ENCODE peak calls at places on chromosomes 4 and X, in four cellular contexts. N, Y, J and O are unnamed samples.

GRCh38 chrX:77962068-77962902 is 7.2 kb downstream of the PGAM4 start:
- DNase-seq in N (no peak), Y (no peak), J (no peak), O (no peak)

GRCh38 chr4:150209140-150209829 is 131.0 kb downstream of the DCLK2 start:
- DNase-seq in N (peak), Y (peak), J (peak), O (peak)

GRCh38 chr4:82842593-82842992 is 44.0 kb upstream of the SCD5 start:
- DNase-seq in N (no peak), Y (no peak), J (no peak), O (no peak)

GRCh38 chr4:38606587-38606905 is 57.5 kb upstream of the KLF3 start:
- DNase-seq in N (no peak), Y (no peak), J (no peak), O (no peak)

GRCh38 chr4:109548655-109549054 is 11.4 kb upstream of the MCUB start:
- DNase-seq in N (peak), Y (no peak), J (no peak), O (no peak)

GRCh38 chr4:139642364-139642763 is 23.3 kb upstream of the MGST2 start:
- DNase-seq in N (no peak), Y (no peak), J (no peak), O (no peak)

GRCh38 chrX:72394518-72395163 is 88.9 kb upstream of the CITED1 start:
- DNase-seq in N (no peak), Y (no peak), J (no peak), O (no peak)

GRCh38 chrX:115902995-115903394 is 267.5 kb upstream of the AGTR2 start:
- DNase-seq in N (no peak), Y (no peak), J (no peak), O (no peak)

GRCh38 chrX:55695227-55696018 is 22.1 kb upstream of the RRAGB start:
- DNase-seq in N (no peak), Y (no peak), J (no peak), O (no peak)

GRCh38 chrX:11210397-11210796 is 82.8 kb upstream of the AMELX start:
- DNase-seq in N (no peak), Y (no peak), J (no peak), O (no peak)

GRCh38 chr4:26459756-26460530 is 30.3 kb downstream of the CCKAR start:
- DNase-seq in N (no peak), Y (no peak), J (no peak), O (no peak)

DNA sequence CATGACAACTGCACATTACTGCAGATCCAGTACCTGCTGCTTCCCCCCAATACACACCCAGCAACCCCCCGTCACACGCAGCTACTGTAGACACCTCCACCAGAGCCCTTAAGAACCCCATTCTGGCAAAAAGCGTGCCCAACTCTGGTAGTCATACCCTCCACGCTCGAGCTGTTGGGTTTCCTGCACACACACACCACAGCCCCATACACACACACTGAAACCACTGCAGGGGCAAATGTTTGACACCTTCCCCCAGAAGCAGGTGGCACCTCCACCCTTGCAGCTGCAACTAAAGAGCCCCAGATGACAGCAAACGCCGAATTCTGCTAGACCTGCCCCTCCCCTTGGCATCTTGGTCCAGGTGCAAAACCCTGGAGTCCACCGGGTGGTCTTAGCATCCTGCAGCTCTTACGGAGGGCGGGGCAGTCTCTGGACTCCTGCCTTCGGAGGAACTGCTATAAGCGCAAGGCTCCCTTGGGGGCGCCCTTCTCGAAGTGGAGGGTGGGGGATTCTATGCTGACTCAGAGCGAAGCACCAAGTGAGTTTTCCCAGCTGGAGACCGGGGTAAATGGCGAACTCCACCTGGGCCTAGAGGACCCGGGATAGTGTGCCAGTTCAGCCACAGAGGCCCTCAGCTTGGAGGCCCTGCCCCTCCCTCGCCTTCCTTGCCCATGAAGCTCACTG is 1.5 kb downstream of the FRMPD3 start:
- DNase-seq in N (no peak), Y (no peak), J (peak), O (no peak)
- TF ChIP-seq CTCF in N (no peak), Y (no peak), J (peak), O (no peak)

DNA sequence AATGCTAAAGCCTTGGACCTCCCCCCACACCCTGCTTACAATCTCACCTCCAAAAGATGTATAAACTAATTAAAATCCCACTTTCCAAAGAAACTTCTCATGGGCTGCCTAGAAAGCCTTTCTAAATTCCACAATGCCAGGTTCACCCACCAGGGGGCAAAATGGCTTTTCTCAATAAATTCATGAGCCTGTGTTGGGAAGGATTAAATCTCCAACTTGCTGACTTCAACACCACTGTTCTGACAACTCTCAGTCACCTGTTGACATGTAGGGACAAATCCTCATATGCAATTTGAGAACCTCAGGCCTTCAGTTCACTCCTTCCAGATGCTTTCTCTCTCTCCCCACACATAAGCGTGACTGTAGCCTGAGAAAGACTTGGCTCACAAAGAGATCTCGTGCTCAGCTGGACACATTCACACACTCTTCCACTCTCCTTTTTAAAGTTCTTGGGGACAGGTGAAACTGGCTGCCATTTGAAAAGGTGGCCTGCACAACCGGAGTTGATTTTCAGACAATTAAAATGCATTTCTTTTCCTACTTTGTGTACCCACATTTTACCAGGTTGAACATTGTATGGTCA is 88.6 kb upstream of the PRPS2 start:
- DNase-seq in N (no peak), Y (no peak), J (peak), O (no peak)
- TF ChIP-seq CTCF in N (no peak), Y (peak), J (peak), O (no peak)

GRCh38 chr4:40682298-40683101 is 52.8 kb upstream of the RBM47 start:
- DNase-seq in N (no peak), Y (no peak), J (no peak), O (no peak)
- TF ChIP-seq CTCF in N (no peak), Y (no peak), J (no peak), O (no peak)

DNA sequence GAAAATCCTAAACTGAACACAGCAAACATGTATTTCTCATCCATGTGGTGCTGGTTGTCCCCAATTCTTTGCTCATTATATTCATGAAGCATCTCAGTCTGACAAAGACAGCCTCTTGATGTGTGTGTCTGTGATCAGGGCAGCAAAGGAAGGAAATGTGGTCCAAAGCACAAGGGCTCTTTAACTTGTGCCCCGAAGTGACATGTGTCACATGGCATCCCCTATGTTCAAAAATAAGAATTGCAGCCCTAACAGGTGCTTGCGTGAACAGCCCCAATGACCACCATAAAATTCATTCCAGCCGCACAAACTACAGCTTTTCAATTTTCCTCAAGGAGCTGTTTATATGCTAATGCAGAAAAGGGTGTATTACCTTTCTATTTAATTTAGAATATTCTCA is 231.8 kb upstream of the CTSO start:
- DNase-seq in N (no peak), Y (no peak), J (no peak), O (no peak)
- TF ChIP-seq CTCF in N (no peak), Y (no peak), J (no peak), O (no peak)

GRCh38 chr4:125243835-125244397 is 70.8 kb upstream of the FAT4 start:
- DNase-seq in N (no peak), Y (no peak), J (no peak), O (no peak)

DNA sequence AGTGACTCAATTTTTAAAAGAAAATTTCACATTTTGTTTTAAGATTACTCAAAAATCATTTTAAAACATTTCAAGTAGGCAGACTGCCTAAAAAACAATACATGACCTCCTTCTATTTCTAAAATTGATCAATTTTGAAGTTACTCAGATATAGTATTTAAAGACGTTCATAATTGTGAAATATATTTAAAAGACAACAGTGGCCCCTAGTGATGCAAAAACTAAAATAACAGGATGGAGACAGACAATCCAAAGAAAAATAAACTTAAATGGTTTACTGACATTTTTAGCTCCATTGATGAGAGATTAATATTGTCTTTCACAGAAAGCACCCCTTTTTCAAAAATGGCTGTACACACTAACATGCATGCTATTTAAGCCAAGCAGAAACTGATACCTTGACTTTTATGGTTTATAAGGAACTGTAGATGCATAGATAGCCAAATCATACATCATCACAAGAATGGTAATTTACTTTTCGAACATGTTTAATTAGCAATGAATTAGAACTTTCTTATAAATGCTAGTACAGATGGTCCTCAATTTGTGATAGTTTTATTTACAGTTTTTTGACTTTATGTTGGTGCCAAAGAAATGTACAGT is 69.8 kb upstream of the FAT4 start:
- DNase-seq in N (no peak), Y (no peak), J (no peak), O (no peak)
- TF ChIP-seq CTCF in N (peak), Y (no peak), J (peak), O (no peak)

GRCh38 chr4:91734682-91735081 is 569.1 kb upstream of the GRID2 start:
- DNase-seq in N (no peak), Y (no peak), J (no peak), O (no peak)
- TF ChIP-seq CTCF in N (no peak), Y (no peak), J (peak), O (no peak)

GRCh38 chrX:17065100-17065499 is 118.6 kb downstream of the REPS2 start:
- DNase-seq in N (no peak), Y (no peak), J (no peak), O (no peak)
- TF ChIP-seq CTCF in N (no peak), Y (no peak), J (peak), O (no peak)